ENCODE peak calls at places on chromosomes 1 and 21, in four cellular contexts. C, I, U and H are unnamed samples.

GRCh38 chr1:36432616-36433015 is 17.6 kb downstream of the OSCP1 start:
- DNase-seq in C (no peak), I (no peak), U (no peak), H (no peak)

GRCh38 chr1:21270086-21270689 is 20.1 kb downstream of the ECE1 start:
- DNase-seq in C (peak; percentile 74), I (peak; percentile 66), U (peak; percentile 88), H (peak; percentile 13)

GRCh38 chr1:184366992-184367391 is 19.8 kb upstream of the C1orf21 start:
- DNase-seq in C (no peak), I (no peak), U (no peak), H (no peak)

GRCh38 chr1:89589515-89589914 is 43.4 kb upstream of the LRRC8C start:
- DNase-seq in C (no peak), I (no peak), U (no peak), H (no peak)

GRCh38 chr1:197510691-197511378 is 242.8 kb downstream of the CRB1 start:
- DNase-seq in C (no peak), I (no peak), U (no peak), H (no peak)

GRCh38 chr21:45541221-45542039 is 810 bp downstream of the SLC19A1 start:
- DNase-seq in C (peak; percentile 80), I (no peak), U (peak; percentile 97), H (no peak)

GRCh38 chr1:85054664-85055063 is 6.4 kb upstream of the MCOLN3 start:
- DNase-seq in C (no peak), I (no peak), U (no peak), H (no peak)

GRCh38 chr1:22639286-22639685 is 2.9 kb downstream of the C1QA start:
- DNase-seq in C (no peak), I (no peak), U (peak; percentile 77), H (no peak)

GRCh38 chr1:54376085-54377039 is 29.8 kb downstream of the SSBP3 start:
- DNase-seq in C (no peak), I (peak; percentile 22), U (peak; percentile 85), H (peak; percentile 84)

GRCh38 chr1:222096883-222097282 is 355.0 kb upstream of the DUSP10 start:
- DNase-seq in C (no peak), I (no peak), U (no peak), H (no peak)

GRCh38 chr1:55074455-55074854 is 35.1 kb downstream of the PCSK9 start:
- DNase-seq in C (no peak), I (no peak), U (no peak), H (no peak)

GRCh38 chr1:23591460-23592208 is 32.3 kb upstream of the ID3 start:
- DNase-seq in C (peak; percentile 42), I (peak; percentile 85), U (no peak), H (no peak)

GRCh38 chr1:239816090-239816812 is 275.4 kb upstream of the FMN2 start:
- DNase-seq in C (peak; percentile 85), I (peak; percentile 23), U (no peak), H (no peak)

GRCh38 chr1:178143730-178144343 is 49.9 kb downstream of the RASAL2 start:
- DNase-seq in C (no peak), I (no peak), U (no peak), H (no peak)

GRCh38 chr1:25677193-25677773 is 60.7 kb downstream of the MAN1C1 start:
- DNase-seq in C (no peak), I (no peak), U (no peak), H (no peak)

GRCh38 chr1:31567956-31568570 is 8.3 kb upstream of the TINAGL1 start:
- DNase-seq in C (no peak), I (no peak), U (no peak), H (no peak)

GRCh38 chr1:39317910-39318633 is 113.6 kb downstream of the MACF1 start:
- DNase-seq in C (no peak), I (no peak), U (no peak), H (no peak)

GRCh38 chr1:221227872-221228337 is 348.7 kb downstream of the HLX start:
- DNase-seq in C (no peak), I (no peak), U (no peak), H (no peak)

GRCh38 chr1:211515090-211516023 is 23.4 kb upstream of the RD3 start:
- DNase-seq in C (peak; percentile 95), I (peak; percentile 88), U (peak; percentile 93), H (no peak)

GRCh38 chr1:89519779-89520358 is 4.8 kb upstream of the LRRC8B start:
- DNase-seq in C (peak; percentile 25), I (peak; percentile 32), U (peak; percentile 62), H (no peak)

GRCh38 chr1:220767312-220768126 is 19.2 kb upstream of the MTARC1 start:
- DNase-seq in C (no peak), I (peak; percentile 78), U (no peak), H (no peak)

GRCh38 chr1:161121042-161121441 is 3.1 kb downstream of the NIT1 start:
- DNase-seq in C (no peak), I (no peak), U (no peak), H (no peak)

GRCh38 chr1:40945491-40945973 is 34.0 kb upstream of the CTPS1 start:
- DNase-seq in C (no peak), I (no peak), U (no peak), H (no peak)

GRCh38 chr21:33157303-33157702 is 72.4 kb upstream of the IFNAR2 start:
- DNase-seq in C (no peak), I (no peak), U (no peak), H (no peak)

GRCh38 chr1:23799570-23800395 is 771 bp downstream of the GALE start:
- DNase-seq in C (peak; percentile 86), I (peak; percentile 61), U (peak; percentile 88), H (no peak)

GRCh38 chr1:37890378-37891014 is 31.1 kb upstream of the MTF1 start:
- DNase-seq in C (peak; percentile 14), I (peak; percentile 75), U (peak; percentile 59), H (peak; percentile 16)

GRCh38 chr1:243746736-243747135 is 103.3 kb downstream of the AKT3 start:
- DNase-seq in C (no peak), I (no peak), U (no peak), H (no peak)

GRCh38 chr1:225441314-225442119 is 13.7 kb upstream of the LBR start:
- DNase-seq in C (no peak), I (peak; percentile 87), U (no peak), H (no peak)

GRCh38 chr1:225442156-225442555 is 14.3 kb upstream of the LBR start:
- DNase-seq in C (no peak), I (no peak), U (no peak), H (no peak)

GRCh38 chr1:225437710-225438437 is 10.0 kb upstream of the LBR start:
- DNase-seq in C (no peak), I (no peak), U (peak; percentile 47), H (no peak)

GRCh38 chr1:225435957-225436392 is 8.1 kb upstream of the LBR start:
- DNase-seq in C (no peak), I (no peak), U (peak; percentile 53), H (no peak)

DNA sequence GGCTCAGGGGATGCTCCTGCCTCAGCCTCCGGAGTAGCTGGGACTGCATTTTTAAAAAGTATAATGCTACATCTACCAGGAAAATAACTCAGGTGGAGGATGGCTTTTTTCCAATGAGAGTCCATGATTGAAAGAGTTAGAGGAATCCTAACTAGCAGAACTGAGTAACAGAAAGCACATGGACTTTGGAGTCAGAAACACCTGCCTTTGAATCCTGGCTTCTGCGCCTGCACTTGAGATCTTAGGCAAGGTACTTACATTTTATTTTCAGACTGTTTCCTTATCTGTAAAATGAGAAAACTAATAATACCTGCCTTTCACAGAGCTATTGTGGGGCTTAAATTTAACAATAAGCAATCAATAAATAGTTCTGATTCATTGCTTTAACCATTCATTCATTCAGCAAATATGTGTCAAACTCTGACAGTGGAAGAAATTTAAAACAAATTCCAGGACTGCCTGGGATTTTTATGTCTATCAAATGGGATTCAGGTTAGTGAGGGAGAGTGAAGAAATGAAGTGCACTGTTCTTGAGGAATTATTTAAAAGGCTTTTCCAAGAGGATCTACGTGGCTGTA is 12.6 kb upstream of the LBR start:
- DNase-seq in C (no peak), I (no peak), U (no peak), H (no peak)
- TF ChIP-seq CHD4 in C (no peak), I (no peak), U (no peak), H (no peak)

DNA sequence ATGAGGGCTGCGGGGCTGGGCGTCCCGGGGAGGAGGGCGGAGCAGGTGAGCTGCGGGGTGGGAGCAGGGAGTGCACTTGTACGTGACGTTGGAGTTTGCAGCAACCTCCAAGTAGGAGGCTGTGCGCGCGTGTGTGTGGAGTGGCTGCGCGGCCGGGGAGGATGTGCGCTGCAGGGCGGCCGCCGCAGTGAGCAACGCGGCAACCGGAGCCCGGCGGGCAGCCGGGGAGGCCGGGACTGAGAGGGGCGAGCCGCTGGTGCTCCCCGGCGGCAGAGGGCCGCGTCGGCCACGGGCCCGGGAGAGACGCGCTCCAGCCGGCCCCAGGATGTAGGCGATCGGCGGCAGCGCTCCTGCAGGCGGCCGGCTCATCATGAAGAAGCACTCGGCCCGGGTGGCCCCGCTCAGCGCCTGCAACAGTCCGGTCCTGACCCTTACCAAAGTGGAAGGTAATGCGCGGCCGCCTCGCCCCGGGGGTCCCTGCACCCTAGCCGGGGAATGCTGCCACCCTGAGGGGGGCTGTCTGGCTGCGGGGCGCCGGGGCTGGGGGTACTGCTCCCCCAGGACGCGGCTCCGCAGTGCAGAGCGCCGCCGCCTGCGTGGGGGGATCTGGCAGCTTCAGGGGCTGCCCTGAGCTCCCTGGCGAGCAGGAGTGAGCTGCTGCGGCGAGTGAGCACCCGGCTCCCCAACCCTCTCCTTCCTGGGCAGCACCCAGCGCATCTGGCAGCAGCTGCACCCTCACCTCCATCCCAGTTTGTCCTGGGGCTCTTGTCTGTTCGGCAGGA is 158.9 kb upstream of the COA6 start:
- DNase-seq in C (no peak), I (no peak), U (no peak), H (no peak)
- TF ChIP-seq CHD4 in C (no peak), I (no peak), U (no peak), H (no peak)

DNA sequence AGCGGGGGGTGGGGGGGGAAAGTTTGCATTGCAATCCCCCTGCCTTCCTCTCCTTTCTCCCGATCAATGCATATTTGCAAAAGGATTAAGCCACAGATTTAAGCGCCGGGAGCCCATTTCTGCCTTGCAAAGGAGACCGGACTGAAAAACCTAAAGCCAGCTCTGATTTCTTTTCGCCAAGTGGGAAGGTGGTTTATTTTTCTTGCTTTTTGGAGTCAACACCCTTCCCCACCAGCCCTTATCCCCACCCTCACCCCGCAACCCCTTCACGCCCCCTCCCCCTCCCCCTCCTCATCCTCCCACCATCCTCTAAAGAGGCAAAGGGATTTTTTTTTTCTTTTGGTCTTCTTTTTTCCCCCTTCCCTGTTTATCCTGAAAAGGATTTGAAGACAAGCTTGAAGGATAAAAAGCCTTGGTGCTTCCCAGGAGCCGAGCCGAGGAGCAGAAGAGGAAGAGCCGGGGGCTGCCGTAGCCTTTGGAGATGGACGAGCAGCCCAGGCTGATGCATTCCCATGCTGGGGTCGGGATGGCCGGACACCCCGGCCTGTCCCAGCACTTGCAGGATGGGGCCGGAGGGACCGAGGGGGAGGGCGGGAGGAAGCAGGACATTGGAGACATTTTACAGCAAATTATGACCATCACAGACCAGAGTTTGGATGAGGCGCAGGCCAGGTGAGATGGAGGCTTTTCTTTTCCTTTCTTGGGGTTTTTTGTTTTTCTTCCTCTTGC is 522 bp downstream of the PBX1 start:
- DNase-seq in C (peak; percentile 15), I (peak; percentile 3), U (no peak), H (no peak)
- TF ChIP-seq CHD4 in C (no peak), I (no peak), U (no peak), H (no peak)

DNA sequence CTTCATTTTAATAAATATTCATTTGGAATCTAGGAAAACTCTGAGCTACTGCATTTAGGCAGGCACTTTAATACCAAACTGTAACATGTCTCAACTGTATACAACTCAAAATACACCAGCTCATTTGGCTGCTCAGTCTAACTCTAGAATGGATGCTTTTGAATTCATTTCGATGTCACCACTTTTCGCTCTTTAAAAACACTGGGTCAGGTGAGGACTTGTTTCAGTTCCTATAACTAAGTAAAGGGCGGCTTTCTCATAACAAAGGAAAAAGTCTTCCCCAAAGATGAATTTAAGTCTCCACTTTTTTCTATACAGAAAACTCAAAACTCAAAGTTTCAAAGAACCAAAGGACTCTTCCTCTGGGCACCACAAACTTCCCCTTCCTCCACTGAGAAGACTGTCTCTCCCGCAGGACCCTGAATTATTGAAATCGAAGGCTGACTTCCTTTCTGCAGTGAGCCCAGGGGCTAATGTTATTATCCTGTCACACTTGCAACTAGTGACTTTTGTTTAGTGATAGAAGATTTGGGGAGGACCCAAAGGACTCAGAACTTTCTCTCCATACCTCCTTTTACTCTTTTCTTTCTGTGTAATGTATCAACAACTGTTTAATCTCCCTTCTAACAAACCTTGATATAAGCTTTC is 9.7 kb upstream of the DHX9 start:
- DNase-seq in C (no peak), I (no peak), U (no peak), H (peak; percentile 21)
- TF ChIP-seq CHD4 in C (no peak), I (no peak), U (no peak), H (no peak)